ENCODE peak calls at places on chromosomes 7 and 10, in five cellular contexts. O is CMK, L is hepatic stellate cell, J is activated T-helper 1 cell treated with Interleukin-2 at 50 U/mL for 16 hours, Z is ovary. H is an unnamed sample.

GRCh38 chr7:114921636-114922150 is at the start of gene MDFIC:
- DNase-seq in J (peak; percentile 11), O (no peak), L (no peak), Z (peak; percentile 10), H (no peak)

GRCh38 chr10:84543077-84543476 is 214.7 kb downstream of the CCSER2 start:
- DNase-seq in Z (no peak), J (no peak), L (no peak), O (no peak), H (no peak)

GRCh38 chr7:151745090-151745638 is 131.8 kb downstream of the PRKAG2 start:
- DNase-seq in Z (no peak), O (no peak), L (peak; percentile 67), J (no peak), H (no peak)

GRCh38 chr7:71132521-71133231 is 732 bp downstream of the GALNT17 start:
- DNase-seq in Z (peak; percentile 49), J (no peak), O (no peak), L (no peak), H (no peak)

GRCh38 chr7:7719235-7719634 is 828 bp upstream of the RPA3 start:
- DNase-seq in Z (no peak), L (peak; percentile 4), O (no peak), J (no peak), H (peak; percentile 14)

GRCh38 chr10:3173173-3173878 is 744 bp upstream of the PITRM1 start:
- DNase-seq in O (no peak), L (no peak), J (no peak), Z (no peak), H (no peak)

GRCh38 chr7:142997590-142997989 is 29.3 kb downstream of the OR9A2 start:
- DNase-seq in Z (no peak), O (no peak), L (no peak), J (no peak), H (no peak)

GRCh38 chr10:129470103-129470851 is 3.2 kb downstream of the MGMT start:
- DNase-seq in O (no peak), J (no peak), Z (no peak), L (no peak), H (no peak)

GRCh38 chr7:1856161-1856965 is 186.3 kb downstream of the ELFN1 start:
- DNase-seq in L (no peak), J (no peak), Z (no peak), O (peak; percentile 88), H (no peak)

GRCh38 chr10:123560301-123561144 is 105.6 kb upstream of the GPR26 start:
- DNase-seq in J (no peak), L (no peak), O (no peak), Z (no peak), H (no peak)

GRCh38 chr10:62804384-62805138 is at the start of gene ADO:
- DNase-seq in O (peak; percentile 45), J (peak; percentile 61), Z (peak; percentile 85), L (peak; percentile 89), H (peak; percentile 69)

GRCh38 chr7:142790056-142790455 is 19.3 kb downstream of the PRSS2 start:
- DNase-seq in J (no peak), L (no peak), Z (no peak), O (no peak), H (no peak)

GRCh38 chr10:101961591-101962498 is 94.1 kb downstream of the ARMH3 start:
- DNase-seq in O (no peak), J (no peak), L (peak; percentile 68), Z (peak; percentile 12), H (no peak)

GRCh38 chr10:78137147-78137546 is 103.5 kb downstream of the RPS24 start:
- DNase-seq in L (no peak), O (no peak), Z (no peak), J (no peak), H (no peak)

GRCh38 chr10:31242902-31243301 is 76.1 kb upstream of the ZEB1 start:
- DNase-seq in O (peak; percentile 36), J (no peak), L (peak; percentile 27), Z (no peak), H (peak; percentile 29)

GRCh38 chr7:130961128-130961601 is 227.2 kb upstream of the KLF14 start:
- DNase-seq in L (no peak), J (peak; percentile 52), O (no peak), Z (no peak), H (peak; percentile 56)

GRCh38 chr10:113356794-113357687 is 195.8 kb upstream of the HABP2 start:
- DNase-seq in Z (no peak), O (no peak), J (no peak), L (no peak), H (no peak)

GRCh38 chr10:120945801-120946302 is 94.7 kb downstream of the WDR11 start:
- DNase-seq in O (no peak), Z (peak; percentile 22), J (no peak), L (no peak), H (no peak)

GRCh38 chr7:134446446-134446845 is 12.5 kb downstream of the AKR1B1 start:
- DNase-seq in J (no peak), L (no peak), O (no peak), Z (no peak), H (no peak)

GRCh38 chr7:128812514-128813168 is 17.6 kb upstream of the FLNC start:
- DNase-seq in Z (peak; percentile 38), J (no peak), O (no peak), L (no peak), H (no peak)

GRCh38 chr10:17022898-17023297 is 106.7 kb downstream of the CUBN start:
- DNase-seq in J (no peak), O (no peak), Z (no peak), L (no peak), H (no peak)

GRCh38 chr10:17643755-17644484 is at the start of gene STAM:
- DNase-seq in Z (peak; percentile 94), L (peak; percentile 88), J (peak; percentile 87), O (peak; percentile 65), H (peak; percentile 84)

GRCh38 chr7:84216477-84216876 is 21.9 kb upstream of the SEMA3A start:
- DNase-seq in L (no peak), Z (no peak), O (no peak), J (no peak), H (no peak)

GRCh38 chr7:7395785-7396184 is 139.9 kb downstream of the COL28A1 start:
- DNase-seq in O (no peak), J (no peak), Z (no peak), L (no peak), H (no peak)

GRCh38 chr10:33025039-33025438 is 67.0 kb upstream of the ITGB1 start:
- DNase-seq in Z (no peak), O (no peak), L (no peak), J (no peak), H (no peak)

GRCh38 chr10:104657458-104657857 is 16.4 kb downstream of the SORCS3 start:
- DNase-seq in Z (no peak), J (no peak), L (no peak), O (no peak), H (no peak)

GRCh38 chr7:37411444-37412034 is 37.1 kb downstream of the ELMO1 start:
- DNase-seq in Z (no peak), O (no peak), J (no peak), L (no peak), H (no peak)

GRCh38 chr10:77180794-77181193 is 456.8 kb downstream of the KCNMA1 start:
- DNase-seq in L (peak; percentile 15), Z (no peak), J (no peak), O (no peak), H (no peak)

GRCh38 chr7:100540073-100540723 is 1.2 kb downstream of the AGFG2 start:
- DNase-seq in Z (no peak), L (no peak), O (no peak), J (no peak), H (no peak)

GRCh38 chr10:88239212-88239611 is 343.9 kb downstream of the RNLS start:
- DNase-seq in J (no peak), Z (no peak), O (no peak), L (no peak), H (no peak)

GRCh38 chr7:5420841-5421625 is 2.6 kb downstream of the TNRC18 start:
- DNase-seq in J (no peak), L (no peak), Z (no peak), O (no peak), H (no peak)

GRCh38 chr10:1180836-1181235 is 124.7 kb downstream of the WDR37 start:
- DNase-seq in L (peak; percentile 34), J (no peak), Z (no peak), O (no peak), H (no peak)

GRCh38 chr10:78408011-78408410 is 374.3 kb downstream of the RPS24 start:
- DNase-seq in Z (no peak), L (no peak), J (no peak), O (no peak), H (no peak)

GRCh38 chr7:41232086-41232485 is 470.8 kb downstream of the INHBA start:
- DNase-seq in J (no peak), L (no peak), Z (no peak), O (no peak), H (no peak)

GRCh38 chr10:6461961-6462360 is 118.1 kb downstream of the PRKCQ start:
- DNase-seq in O (no peak), J (no peak), Z (no peak), L (no peak), H (no peak)

GRCh38 chr10:84077728-84078127 is 61.6 kb upstream of the GHITM start:
- DNase-seq in Z (no peak), O (no peak), L (no peak), J (no peak), H (no peak)